ENCODE peak calls at places on chromosomes 11 and 22, in five cellular contexts. One of them, this sample, is unnamed.

GRCh38 chr11:11020219-11020726 is 162.4 kb upstream of the ZBED5 start:
- DNase-seq in adrenal gland: no peak
- DNase-seq in breast epithelium: no peak
- DNase-seq in GM12865: no peak
- DNase-seq in cardiac septum: no peak
- DNase-seq in this sample: no peak

GRCh38 chr11:11841605-11842425 is at the start of gene USP47:
- DNase-seq in adrenal gland: peak; percentile 95
- DNase-seq in breast epithelium: peak; percentile 78
- DNase-seq in GM12865: peak; percentile 94
- DNase-seq in cardiac septum: peak; percentile 96
- DNase-seq in this sample: peak; percentile 92

GRCh38 chr11:35162795-35163194 is 23.8 kb downstream of the CD44 start:
- DNase-seq in adrenal gland: no peak
- DNase-seq in breast epithelium: no peak
- DNase-seq in GM12865: peak; percentile 42
- DNase-seq in cardiac septum: no peak
- DNase-seq in this sample: no peak

GRCh38 chr22:24146791-24147353 is 34.4 kb upstream of the SUSD2 start:
- DNase-seq in adrenal gland: no peak
- DNase-seq in breast epithelium: no peak
- DNase-seq in GM12865: no peak
- DNase-seq in cardiac septum: no peak
- DNase-seq in this sample: peak; percentile 45

GRCh38 chr22:17638182-17638431 is 450 bp upstream of the BCL2L13 start:
- DNase-seq in adrenal gland: no peak
- DNase-seq in breast epithelium: no peak
- DNase-seq in GM12865: no peak
- DNase-seq in cardiac septum: no peak
- DNase-seq in this sample: no peak

GRCh38 chr11:127074151-127074761 is 73.7 kb upstream of the KIRREL3 start:
- DNase-seq in adrenal gland: peak; percentile 80
- DNase-seq in breast epithelium: no peak
- DNase-seq in GM12865: peak; percentile 92
- DNase-seq in cardiac septum: no peak
- DNase-seq in this sample: peak; percentile 37

GRCh38 chr11:84234011-84234410 is 947.8 kb upstream of the CCDC90B start:
- DNase-seq in adrenal gland: no peak
- DNase-seq in breast epithelium: no peak
- DNase-seq in GM12865: no peak
- DNase-seq in cardiac septum: no peak
- DNase-seq in this sample: no peak

GRCh38 chr22:48635825-48636224 is 1191.8 kb downstream of the BRD1 start:
- DNase-seq in adrenal gland: no peak
- DNase-seq in breast epithelium: peak; percentile 28
- DNase-seq in GM12865: no peak
- DNase-seq in cardiac septum: no peak
- DNase-seq in this sample: no peak

GRCh38 chr11:95108671-95109551 is 19.3 kb downstream of the ENDOD1 start:
- DNase-seq in adrenal gland: no peak
- DNase-seq in breast epithelium: no peak
- DNase-seq in GM12865: no peak
- DNase-seq in cardiac septum: no peak
- DNase-seq in this sample: no peak

GRCh38 chr11:12164061-12165014 is 53.9 kb downstream of the MICAL2 start:
- DNase-seq in adrenal gland: no peak
- DNase-seq in breast epithelium: peak; percentile 85
- DNase-seq in GM12865: no peak
- DNase-seq in cardiac septum: no peak
- DNase-seq in this sample: no peak

This sample was measured in colonic mucosa.